ENCODE peak calls at places on chromosomes 13 and 19, in five cellular contexts. P, J, Z, C and X are unnamed samples.

GRCh38 chr19:13902993-13903555 is 2.8 kb downstream of the BRME1 start:
- DNase-seq in P (no peak), J (no peak), Z (no peak), C (no peak), X (no peak)

GRCh38 chr19:47351545-47351944 is 2.4 kb downstream of the DHX34 start:
- DNase-seq in P (no peak), J (no peak), Z (no peak), C (no peak), X (peak)

GRCh38 chr19:3479819-3480215 is 508 bp downstream of the SMIM24 start:
- DNase-seq in P (no peak), J (no peak), Z (no peak), C (no peak), X (no peak)

GRCh38 chr19:1423445-1424181 is 14.6 kb upstream of the RPS15 start:
- DNase-seq in P (no peak), J (no peak), Z (no peak), C (no peak), X (no peak)

GRCh38 chr13:79385694-79386093 is 20.4 kb downstream of the RBM26 start:
- DNase-seq in P (no peak), J (no peak), Z (no peak), C (no peak), X (no peak)

GRCh38 chr19:17948967-17949930 is 16.4 kb downstream of the CCDC124 start:
- DNase-seq in P (no peak), J (no peak), Z (no peak), C (no peak), X (no peak)

GRCh38 chr19:49799798-49800376 is 13.2 kb downstream of the FUZ start:
- DNase-seq in P (no peak), J (no peak), Z (no peak), C (no peak), X (no peak)

GRCh38 chr19:42270346-42271044 is 1.4 kb downstream of the CIC start:
- DNase-seq in P (peak), J (no peak), Z (peak), C (no peak), X (peak)

GRCh38 chr13:45468676-45469075 is 3.9 kb downstream of the COG3 start:
- DNase-seq in P (no peak), J (no peak), Z (no peak), C (no peak), X (no peak)

GRCh38 chr19:50712833-50713232 is 6.8 kb downstream of the SHANK1 start:
- DNase-seq in P (no peak), J (no peak), Z (no peak), C (no peak), X (no peak)

DNA sequence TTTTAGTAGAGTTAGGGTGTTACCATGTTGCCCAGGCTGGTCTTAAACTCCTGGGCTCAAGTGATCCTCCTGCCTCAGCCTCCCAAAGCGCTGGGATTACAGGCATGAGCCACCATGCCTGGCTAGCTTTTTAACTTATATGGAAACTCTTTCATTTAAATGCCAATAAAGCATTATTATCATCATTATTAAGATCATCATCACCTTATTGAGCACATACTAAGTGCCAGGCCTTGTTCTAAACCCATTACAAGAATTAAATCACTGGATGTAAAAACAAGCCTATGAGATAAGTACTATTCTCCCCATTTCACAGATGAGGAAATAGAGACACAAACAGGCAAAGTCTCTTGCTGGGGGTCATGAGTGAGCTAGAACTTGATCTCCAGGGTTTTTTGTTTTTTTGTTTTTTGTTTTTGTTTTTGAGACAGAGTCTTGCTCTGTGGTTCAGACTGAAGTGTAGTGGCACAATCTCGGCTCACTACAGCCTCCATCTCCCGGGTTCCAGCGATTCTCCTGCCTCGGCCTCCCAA is 1.3 kb downstream of the GMFG start:
- DNase-seq in P (no peak), J (no peak), Z (no peak), C (no peak), X (no peak)
- TF ChIP-seq CTCF in P (no peak), J (no peak), Z (no peak), C (no peak), X (no peak)

DNA sequence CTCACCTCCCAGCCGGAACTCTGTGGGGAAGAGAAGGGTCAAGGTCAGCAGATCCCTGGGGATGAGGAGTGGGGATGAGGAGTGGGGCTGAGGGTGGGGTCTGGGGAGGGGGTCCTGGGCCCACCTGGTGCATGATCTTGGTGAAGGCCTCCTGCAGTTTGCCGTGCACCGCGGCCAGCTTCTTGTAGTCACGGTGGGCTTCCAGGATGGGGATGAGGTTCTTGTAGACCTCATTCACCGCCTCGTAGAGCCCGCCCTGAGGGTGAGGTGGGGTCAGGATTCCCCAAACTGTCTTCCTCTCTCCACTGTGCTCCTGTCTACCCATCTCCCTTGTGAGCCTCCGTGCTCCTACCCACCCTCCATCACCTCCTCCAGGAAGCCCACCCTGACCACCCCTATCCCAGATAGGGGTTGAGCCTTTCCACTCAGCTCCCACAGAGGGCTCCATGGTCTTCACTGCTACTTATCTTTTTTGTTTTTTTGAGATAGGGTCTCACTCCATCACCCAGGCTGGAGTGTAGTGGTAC is 6.8 kb upstream of the KANK2 start:
- DNase-seq in P (no peak), J (no peak), Z (no peak), C (no peak), X (no peak)
- H3K4me3 ChIP-seq in P (peak), J (no peak), Z (no peak), C (no peak), X (no peak)

DNA sequence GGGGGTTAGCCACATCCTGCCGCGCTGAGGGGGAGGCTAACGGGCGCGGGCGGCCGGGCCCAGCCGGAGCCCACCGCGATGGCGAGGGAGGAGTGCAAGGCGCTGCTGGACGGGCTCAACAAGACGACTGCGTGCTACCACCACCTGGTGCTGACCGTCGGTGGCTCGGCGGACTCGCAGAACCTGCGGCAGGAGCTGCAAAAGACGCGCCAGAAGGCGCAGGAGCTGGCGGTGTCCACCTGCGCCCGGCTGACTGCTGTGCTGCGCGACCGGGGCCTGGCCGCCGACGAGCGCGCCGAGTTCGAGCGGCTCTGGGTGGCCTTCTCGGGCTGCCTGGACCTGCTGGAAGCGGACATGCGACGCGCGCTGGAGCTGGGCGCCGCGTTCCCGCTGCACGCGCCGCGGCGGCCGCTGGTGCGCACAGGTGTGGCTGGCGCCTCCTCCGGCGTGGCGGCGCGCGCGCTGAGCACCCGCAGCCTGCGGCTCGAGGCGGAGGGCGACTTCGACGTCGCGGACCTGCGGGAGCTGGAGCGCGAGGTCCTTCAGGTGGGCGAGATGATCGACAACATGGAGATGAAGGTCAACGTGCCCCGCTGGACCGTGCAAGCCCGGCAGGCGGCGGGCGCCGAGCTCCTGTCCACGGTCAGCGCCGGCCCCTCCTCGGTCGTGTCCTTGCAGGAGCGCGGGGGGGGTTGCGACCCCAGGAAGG is 692 bp downstream of the RGS9BP start:
- DNase-seq in P (no peak), J (no peak), Z (no peak), C (no peak), X (no peak)
- TF ChIP-seq CTCF in P (no peak), J (no peak), Z (no peak), C (no peak), X (no peak)

DNA sequence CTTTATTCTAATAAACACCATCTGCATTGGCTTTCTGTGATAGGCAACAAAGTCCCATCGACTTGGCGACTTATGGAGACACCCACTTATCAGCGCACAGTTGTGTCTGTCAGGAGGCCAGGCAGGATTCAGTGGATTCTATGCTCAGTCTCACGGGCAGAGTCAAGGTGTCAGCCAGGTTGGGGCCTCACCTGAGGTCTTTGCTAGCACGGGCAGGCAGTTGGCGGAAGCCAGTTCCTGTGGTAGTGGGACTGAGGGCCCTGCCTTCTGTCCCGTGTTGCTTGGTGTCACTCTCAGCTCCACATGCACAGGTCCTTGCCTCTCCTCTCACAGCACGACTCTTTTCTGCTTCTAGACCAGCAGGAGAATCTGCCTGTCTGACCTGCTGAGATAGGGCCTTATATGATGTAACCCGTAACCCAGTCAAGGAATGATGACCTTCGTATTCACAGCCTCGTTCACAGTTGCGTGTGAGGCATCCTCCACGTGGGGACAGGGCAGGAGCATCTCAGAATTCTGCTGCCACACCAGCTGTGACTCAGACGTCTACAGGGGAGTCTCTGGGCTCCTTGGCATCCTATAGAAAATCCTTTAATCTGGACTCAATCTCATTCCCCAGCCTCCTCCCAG is 10.0 kb downstream of the CUL4A start:
- DNase-seq in P (no peak), J (no peak), Z (no peak), C (no peak), X (no peak)
- H3K4me3 ChIP-seq in P (no peak), J (no peak), Z (no peak), C (no peak), X (no peak)

GRCh38 chr13:23741879-23742510 is 147.2 kb downstream of the MIPEP start:
- DNase-seq in P (no peak), J (no peak), Z (no peak), C (no peak), X (no peak)
- TF ChIP-seq CTCF in P (no peak), J (peak), Z (peak), C (peak), X (peak)

GRCh38 chr13:114161644-114162532 is 17.2 kb upstream of the CFAP97D2 start:
- DNase-seq in P (peak), J (no peak), Z (peak), C (no peak), X (no peak)
- H3K4me3 ChIP-seq in P (no peak), J (no peak), Z (no peak), C (no peak), X (no peak)

GRCh38 chr13:102141625-102142472 is 260.0 kb downstream of the FGF14 start:
- DNase-seq in P (no peak), J (no peak), Z (no peak), C (no peak), X (no peak)
- TF ChIP-seq CTCF in P (peak), J (peak), Z (peak), C (peak), X (peak)